ENCODE peak calls at places on chromosomes 11 and 22, in seven cellular contexts. One of them, this sample, is unnamed.

GRCh38 chr22:45204241-45204640 is 36.5 kb downstream of the KIAA0930 start:
- DNase-seq in MCF 10A: no peak
- DNase-seq in CD8-positive, alpha-beta T cell: no peak
- DNase-seq in endothelial cell: no peak
- DNase-seq in mucosa of descending colon: no peak
- DNase-seq in AG04450: no peak
- DNase-seq in choroid plexus epithelial cell: no peak
- DNase-seq in this sample: no peak

GRCh38 chr11:45658292-45658991 is 7.0 kb downstream of the CHST1 start:
- DNase-seq in CD8-positive, alpha-beta T cell: no peak
- DNase-seq in endothelial cell: peak
- DNase-seq in choroid plexus epithelial cell: peak
- DNase-seq in mucosa of descending colon: no peak
- DNase-seq in AG04450: no peak
- DNase-seq in MCF 10A: peak
- DNase-seq in this sample: no peak

GRCh38 chr11:15288801-15289342 is 174.1 kb downstream of the INSC start:
- DNase-seq in MCF 10A: no peak
- DNase-seq in endothelial cell: no peak
- DNase-seq in CD8-positive, alpha-beta T cell: no peak
- DNase-seq in choroid plexus epithelial cell: no peak
- DNase-seq in AG04450: no peak
- DNase-seq in mucosa of descending colon: no peak
- DNase-seq in this sample: no peak

GRCh38 chr22:31944700-31945477 is 554 bp downstream of the YWHAH start:
- DNase-seq in endothelial cell: peak
- DNase-seq in mucosa of descending colon: peak
- DNase-seq in choroid plexus epithelial cell: no peak
- DNase-seq in AG04450: no peak
- DNase-seq in CD8-positive, alpha-beta T cell: peak
- DNase-seq in MCF 10A: peak
- DNase-seq in this sample: peak

GRCh38 chr11:27545035-27545434 is 38.5 kb upstream of the LIN7C start:
- DNase-seq in choroid plexus epithelial cell: no peak
- DNase-seq in endothelial cell: no peak
- DNase-seq in MCF 10A: no peak
- DNase-seq in mucosa of descending colon: no peak
- DNase-seq in CD8-positive, alpha-beta T cell: no peak
- DNase-seq in AG04450: no peak
- DNase-seq in this sample: no peak

GRCh38 chr22:28171713-28172112 is 252.7 kb upstream of the PITPNB start:
- DNase-seq in AG04450: no peak
- DNase-seq in endothelial cell: no peak
- DNase-seq in MCF 10A: no peak
- DNase-seq in choroid plexus epithelial cell: no peak
- DNase-seq in CD8-positive, alpha-beta T cell: no peak
- DNase-seq in mucosa of descending colon: no peak
- DNase-seq in this sample: no peak

GRCh38 chr11:131767421-131767820 is 397.0 kb downstream of the NTM start:
- DNase-seq in endothelial cell: no peak
- DNase-seq in choroid plexus epithelial cell: peak
- DNase-seq in MCF 10A: no peak
- DNase-seq in AG04450: no peak
- DNase-seq in mucosa of descending colon: no peak
- DNase-seq in CD8-positive, alpha-beta T cell: no peak
- DNase-seq in this sample: no peak

GRCh38 chr22:38966379-38966700 is 8.9 kb downstream of the APOBEC3A start:
- DNase-seq in choroid plexus epithelial cell: no peak
- DNase-seq in mucosa of descending colon: no peak
- DNase-seq in endothelial cell: no peak
- DNase-seq in CD8-positive, alpha-beta T cell: no peak
- DNase-seq in AG04450: no peak
- DNase-seq in MCF 10A: no peak
- DNase-seq in this sample: no peak

GRCh38 chr11:122691751-122692150 is 36.2 kb downstream of the UBASH3B start:
- DNase-seq in choroid plexus epithelial cell: no peak
- DNase-seq in endothelial cell: no peak
- DNase-seq in AG04450: no peak
- DNase-seq in MCF 10A: no peak
- DNase-seq in CD8-positive, alpha-beta T cell: no peak
- DNase-seq in mucosa of descending colon: no peak
- DNase-seq in this sample: no peak

GRCh38 chr11:15342163-15342562 is 227.4 kb downstream of the INSC start:
- DNase-seq in CD8-positive, alpha-beta T cell: no peak
- DNase-seq in endothelial cell: no peak
- DNase-seq in choroid plexus epithelial cell: no peak
- DNase-seq in AG04450: no peak
- DNase-seq in MCF 10A: no peak
- DNase-seq in mucosa of descending colon: no peak
- DNase-seq in this sample: no peak

GRCh38 chr22:22884888-22885840 is 2.5 kb upstream of the IGLL5 start:
- DNase-seq in MCF 10A: no peak
- DNase-seq in AG04450: no peak
- DNase-seq in mucosa of descending colon: no peak
- DNase-seq in choroid plexus epithelial cell: no peak
- DNase-seq in endothelial cell: no peak
- DNase-seq in CD8-positive, alpha-beta T cell: no peak
- DNase-seq in this sample: peak

GRCh38 chr11:113387605-113388211 is at the start of gene ANKK1:
- DNase-seq in endothelial cell: peak
- DNase-seq in choroid plexus epithelial cell: no peak
- DNase-seq in AG04450: no peak
- DNase-seq in CD8-positive, alpha-beta T cell: no peak
- DNase-seq in MCF 10A: peak
- DNase-seq in mucosa of descending colon: peak
- DNase-seq in this sample: no peak

GRCh38 chr11:70111269-70112016 is 33.3 kb downstream of the ANO1 start:
- DNase-seq in CD8-positive, alpha-beta T cell: no peak
- DNase-seq in endothelial cell: no peak
- DNase-seq in MCF 10A: peak
- DNase-seq in choroid plexus epithelial cell: peak
- DNase-seq in mucosa of descending colon: peak
- DNase-seq in AG04450: peak
- DNase-seq in this sample: no peak

GRCh38 chr11:125070699-125071254 is 7.7 kb downstream of the SLC37A2 start:
- DNase-seq in mucosa of descending colon: peak
- DNase-seq in MCF 10A: peak
- DNase-seq in CD8-positive, alpha-beta T cell: no peak
- DNase-seq in choroid plexus epithelial cell: peak
- DNase-seq in AG04450: no peak
- DNase-seq in endothelial cell: no peak
- DNase-seq in this sample: peak

GRCh38 chr22:50547231-50547851 is 1.6 kb downstream of the KLHDC7B start:
- DNase-seq in endothelial cell: no peak
- DNase-seq in CD8-positive, alpha-beta T cell: no peak
- DNase-seq in mucosa of descending colon: peak
- DNase-seq in MCF 10A: no peak
- DNase-seq in AG04450: no peak
- DNase-seq in choroid plexus epithelial cell: no peak
- DNase-seq in this sample: peak

GRCh38 chr11:6357222-6357621 is 33.1 kb upstream of the SMPD1 start:
- DNase-seq in MCF 10A: peak
- DNase-seq in choroid plexus epithelial cell: peak
- DNase-seq in endothelial cell: no peak
- DNase-seq in mucosa of descending colon: no peak
- DNase-seq in CD8-positive, alpha-beta T cell: no peak
- DNase-seq in AG04450: peak
- DNase-seq in this sample: no peak

GRCh38 chr11:8289426-8290047 is 25.9 kb upstream of the LMO1 start:
- DNase-seq in CD8-positive, alpha-beta T cell: no peak
- DNase-seq in mucosa of descending colon: no peak
- DNase-seq in endothelial cell: no peak
- DNase-seq in choroid plexus epithelial cell: no peak
- DNase-seq in MCF 10A: no peak
- DNase-seq in AG04450: no peak
- DNase-seq in this sample: no peak

GRCh38 chr11:86629070-86629706 is 43.2 kb downstream of the ME3 start:
- DNase-seq in AG04450: no peak
- DNase-seq in CD8-positive, alpha-beta T cell: no peak
- DNase-seq in MCF 10A: no peak
- DNase-seq in endothelial cell: no peak
- DNase-seq in mucosa of descending colon: no peak
- DNase-seq in choroid plexus epithelial cell: peak
- DNase-seq in this sample: no peak

GRCh38 chr11:67572747-67573419 is 10.7 kb upstream of the GSTP1 start:
- DNase-seq in endothelial cell: peak
- DNase-seq in MCF 10A: peak
- DNase-seq in CD8-positive, alpha-beta T cell: peak
- DNase-seq in choroid plexus epithelial cell: peak
- DNase-seq in AG04450: no peak
- DNase-seq in mucosa of descending colon: peak
- DNase-seq in this sample: no peak

GRCh38 chr22:45934659-45935341 is 42.2 kb downstream of the WNT7B start:
- DNase-seq in choroid plexus epithelial cell: peak
- DNase-seq in endothelial cell: no peak
- DNase-seq in MCF 10A: peak
- DNase-seq in CD8-positive, alpha-beta T cell: no peak
- DNase-seq in mucosa of descending colon: no peak
- DNase-seq in AG04450: peak
- DNase-seq in this sample: no peak

DNA sequence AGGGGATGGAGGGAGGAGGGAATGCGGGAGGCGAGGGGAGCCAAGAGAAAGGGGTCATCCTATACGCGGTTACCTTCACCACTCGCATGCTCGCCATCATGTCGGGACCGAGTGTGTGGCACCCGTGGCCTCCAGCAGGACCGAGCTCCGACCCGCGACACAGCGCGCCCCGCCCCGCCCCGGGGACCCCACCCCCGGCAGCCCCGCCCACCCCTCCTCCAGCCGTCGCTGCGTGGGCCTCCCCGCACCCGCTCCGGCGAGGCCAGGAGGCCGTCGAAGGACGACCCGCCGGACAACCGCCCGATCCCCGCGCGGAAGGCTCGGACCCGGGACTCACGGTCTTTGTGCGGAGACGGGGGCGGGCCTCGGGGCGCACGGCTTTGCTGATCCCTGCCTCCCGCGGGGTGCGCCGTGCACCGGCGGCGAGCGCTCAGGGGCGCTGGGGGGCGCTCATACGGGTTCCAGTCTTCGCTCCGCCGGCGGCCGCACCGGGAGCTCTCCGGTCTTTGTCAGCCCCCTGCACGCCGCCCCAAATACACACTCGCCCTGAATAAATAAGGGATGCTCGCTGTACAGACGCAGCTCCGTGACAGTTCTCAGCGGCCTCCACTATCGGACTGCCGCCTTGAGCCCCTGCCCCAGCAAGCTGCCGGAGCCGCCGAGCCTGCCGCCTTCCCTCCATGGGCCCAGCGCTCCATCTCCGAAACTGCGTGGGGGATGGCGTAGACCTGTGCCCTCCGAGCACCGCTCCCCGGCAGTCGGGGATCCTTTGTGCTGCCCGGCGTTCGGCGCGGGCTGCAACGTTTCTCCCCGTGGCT is at the start of gene UBE2L6:
- DNase-seq in CD8-positive, alpha-beta T cell: peak
- DNase-seq in mucosa of descending colon: peak
- DNase-seq in MCF 10A: peak
- DNase-seq in choroid plexus epithelial cell: peak
- DNase-seq in AG04450: no peak
- DNase-seq in endothelial cell: peak
- DNase-seq in this sample: peak
- TF ChIP-seq CTCF in CD8-positive, alpha-beta T cell: peak
- TF ChIP-seq CTCF in mucosa of descending colon: no peak
- TF ChIP-seq CTCF in MCF 10A: no peak
- TF ChIP-seq CTCF in choroid plexus epithelial cell: no peak
- TF ChIP-seq CTCF in AG04450: no peak
- TF ChIP-seq CTCF in endothelial cell: no peak
- TF ChIP-seq CTCF in this sample: peak

DNA sequence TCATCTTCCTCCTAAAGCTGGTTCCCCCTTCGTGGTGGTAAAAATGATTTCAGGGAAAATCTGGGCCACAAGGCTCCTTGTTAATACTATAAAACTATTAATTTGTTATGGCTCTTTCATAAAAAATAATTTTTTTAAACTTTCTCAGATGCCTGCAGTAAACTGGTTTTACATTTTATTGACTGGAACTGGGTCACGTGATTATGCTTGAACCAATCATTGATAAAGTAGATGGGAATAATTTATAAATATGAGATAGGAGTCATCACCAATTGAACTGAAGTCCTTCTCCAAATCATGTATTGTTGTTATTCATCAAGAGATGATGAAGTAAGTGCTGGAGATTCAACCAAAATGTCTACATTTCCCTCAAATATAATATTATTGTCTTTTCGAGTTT is 138.4 kb downstream of the SLC17A6 start:
- DNase-seq in MCF 10A: no peak
- DNase-seq in mucosa of descending colon: no peak
- DNase-seq in choroid plexus epithelial cell: no peak
- DNase-seq in AG04450: no peak
- DNase-seq in CD8-positive, alpha-beta T cell: no peak
- DNase-seq in endothelial cell: no peak
- DNase-seq in this sample: no peak
- TF ChIP-seq CTCF in MCF 10A: no peak
- TF ChIP-seq CTCF in mucosa of descending colon: no peak
- TF ChIP-seq CTCF in choroid plexus epithelial cell: no peak
- TF ChIP-seq CTCF in AG04450: no peak
- TF ChIP-seq CTCF in CD8-positive, alpha-beta T cell: no peak
- TF ChIP-seq CTCF in endothelial cell: no peak
- TF ChIP-seq CTCF in this sample: no peak

GRCh38 chr22:20533095-20533878 is 25.9 kb downstream of the MED15 start:
- DNase-seq in mucosa of descending colon: no peak
- DNase-seq in choroid plexus epithelial cell: no peak
- DNase-seq in CD8-positive, alpha-beta T cell: no peak
- DNase-seq in MCF 10A: no peak
- DNase-seq in AG04450: no peak
- DNase-seq in endothelial cell: no peak
- DNase-seq in this sample: no peak
- TF ChIP-seq CTCF in mucosa of descending colon: no peak
- TF ChIP-seq CTCF in choroid plexus epithelial cell: no peak
- TF ChIP-seq CTCF in CD8-positive, alpha-beta T cell: no peak
- TF ChIP-seq CTCF in MCF 10A: no peak
- TF ChIP-seq CTCF in AG04450: no peak
- TF ChIP-seq CTCF in endothelial cell: no peak
- TF ChIP-seq CTCF in this sample: no peak

DNA sequence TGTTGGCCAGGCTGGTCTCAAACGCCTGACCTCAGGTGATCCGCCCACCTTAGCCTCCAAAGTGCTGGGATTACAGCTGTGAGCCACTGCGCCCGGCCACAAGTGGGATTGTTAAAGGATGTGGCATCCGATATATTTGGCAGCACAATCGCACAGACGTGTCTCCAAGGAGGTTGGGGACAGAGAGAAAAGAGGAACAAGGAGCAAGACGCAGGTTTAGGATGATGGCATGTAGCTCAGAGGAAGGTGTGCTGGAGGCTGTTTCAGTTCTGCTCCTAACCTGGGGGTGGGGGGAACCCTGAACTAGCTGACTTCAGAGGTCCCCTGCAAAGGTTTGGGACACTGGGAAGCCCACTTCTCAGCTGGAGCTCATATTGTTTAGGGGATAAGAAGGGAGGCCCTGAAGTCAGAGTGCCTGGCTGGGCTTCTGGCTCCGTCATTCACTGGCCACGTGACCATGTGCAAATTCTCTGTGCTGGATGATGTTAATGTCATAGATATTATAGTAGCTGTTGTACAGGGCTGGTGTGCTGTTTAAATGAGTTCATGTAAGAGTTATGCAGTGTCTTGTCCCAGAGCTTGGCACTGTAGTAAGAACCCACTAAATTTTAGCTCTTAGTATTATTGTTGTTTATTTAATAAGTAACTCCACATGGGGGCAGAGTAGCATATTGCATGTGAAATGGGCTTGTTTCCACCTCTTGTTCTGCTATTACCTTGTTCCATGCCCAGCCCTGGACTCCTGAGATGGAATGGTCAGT is 129.7 kb downstream of the ST3GAL4 start:
- DNase-seq in mucosa of descending colon: no peak
- DNase-seq in MCF 10A: no peak
- DNase-seq in AG04450: peak
- DNase-seq in CD8-positive, alpha-beta T cell: no peak
- DNase-seq in choroid plexus epithelial cell: peak
- DNase-seq in endothelial cell: no peak
- DNase-seq in this sample: no peak
- TF ChIP-seq CTCF in mucosa of descending colon: no peak
- TF ChIP-seq CTCF in MCF 10A: no peak
- TF ChIP-seq CTCF in AG04450: peak
- TF ChIP-seq CTCF in CD8-positive, alpha-beta T cell: no peak
- TF ChIP-seq CTCF in choroid plexus epithelial cell: peak
- TF ChIP-seq CTCF in endothelial cell: no peak
- TF ChIP-seq CTCF in this sample: no peak

This sample was measured in GM20000.